ENCODE peak calls at places on chromosomes 11 and 22, in six cellular contexts. V, Z, N, D, P and U are unnamed samples.

GRCh38 chr11:99311870-99312269 is 291.1 kb downstream of the CNTN5 start:
- DNase-seq in V (no peak), Z (no peak), N (no peak), D (no peak), P (no peak), U (no peak)

GRCh38 chr11:37322333-37323194 is 724.5 kb upstream of the RAG2 start:
- DNase-seq in V (no peak), Z (no peak), N (no peak), D (no peak), P (no peak), U (no peak)

GRCh38 chr22:25853078-25853477 is 111.1 kb downstream of the MYO18B start:
- DNase-seq in V (no peak), Z (no peak), N (no peak), D (no peak), P (no peak), U (no peak)

GRCh38 chr11:67370351-67371076 is 2.9 kb downstream of the CLCF1 start:
- DNase-seq in V (no peak), Z (no peak), N (no peak), D (no peak), P (no peak), U (no peak)

GRCh38 chr22:46576556-46577351 is 39.3 kb upstream of the CELSR1 start:
- DNase-seq in V (peak; percentile 82), Z (peak; percentile 69), N (peak; percentile 68), D (peak; percentile 44), P (peak; percentile 55), U (peak; percentile 80)

GRCh38 chr11:108135845-108136599 is 14.7 kb downstream of the ACAT1 start:
- DNase-seq in V (no peak), Z (peak; percentile 52), N (no peak), D (no peak), P (no peak), U (no peak)

GRCh38 chr11:46392421-46393230 is 1.1 kb upstream of the CHRM4 start:
- DNase-seq in V (peak; percentile 94), Z (peak; percentile 83), N (peak; percentile 89), D (peak; percentile 83), P (peak; percentile 91), U (peak; percentile 89)

GRCh38 chr22:41920271-41920976 is 5.5 kb upstream of the SHISA8 start:
- DNase-seq in V (no peak), Z (no peak), N (no peak), D (no peak), P (no peak), U (no peak)

GRCh38 chr22:19393704-19394103 is 37.8 kb downstream of the HIRA start:
- DNase-seq in V (no peak), Z (no peak), N (no peak), D (no peak), P (no peak), U (no peak)

GRCh38 chr11:2092956-2093412 is 46.2 kb downstream of the IGF2 start:
- DNase-seq in V (no peak), Z (peak; percentile 64), N (peak; percentile 68), D (no peak), P (no peak), U (peak; percentile 97)

GRCh38 chr22:38467438-38467903 is 425 bp upstream of the KDELR3 start:
- DNase-seq in V (no peak), Z (no peak), N (peak; percentile 35), D (no peak), P (no peak), U (no peak)

GRCh38 chr22:34814260-34814659 is 251.7 kb upstream of the ISX start:
- DNase-seq in V (no peak), Z (no peak), N (no peak), D (no peak), P (no peak), U (no peak)

GRCh38 chr11:46120711-46121327 is 435 bp downstream of the PHF21A start:
- DNase-seq in V (peak; percentile 70), Z (peak; percentile 23), N (peak; percentile 51), D (peak; percentile 12), P (peak; percentile 73), U (peak; percentile 51)

GRCh38 chr11:72676874-72677341 is 2.7 kb upstream of the PDE2A start:
- DNase-seq in V (peak; percentile 93), Z (peak; percentile 80), N (peak; percentile 75), D (peak; percentile 52), P (peak; percentile 76), U (peak; percentile 67)

GRCh38 chr11:117986981-117987495 is 844 bp downstream of the IL10RA start:
- DNase-seq in V (no peak), Z (peak; percentile 80), N (no peak), D (no peak), P (no peak), U (no peak)

GRCh38 chr11:111120221-111120620 is 125.3 kb upstream of the POU2AF2 start:
- DNase-seq in V (no peak), Z (no peak), N (no peak), D (no peak), P (no peak), U (peak; percentile 70)

GRCh38 chr11:132973686-132974085 is 558.6 kb downstream of the OPCML start:
- DNase-seq in V (no peak), Z (no peak), N (no peak), D (no peak), P (no peak), U (no peak)

GRCh38 chr22:28714043-28714442 is 27.6 kb downstream of the CHEK2 start:
- DNase-seq in V (no peak), Z (no peak), N (no peak), D (no peak), P (no peak), U (no peak)